ENCODE peak calls at places on chromosomes 13 and 19, in seven cellular contexts. O, H, B, N, J, X and L are unnamed samples.

GRCh38 chr19:6772028-6772865 is at the start of gene VAV1:
- DNase-seq in O (no peak), H (peak; percentile 81), B (peak; percentile 63), N (peak; percentile 91), J (no peak), X (peak; percentile 14), L (peak; percentile 93)

GRCh38 chr19:10899171-10899653 is 27.9 kb downstream of the CARM1 start:
- DNase-seq in O (no peak), H (no peak), B (no peak), N (no peak), J (no peak), X (no peak), L (no peak)

GRCh38 chr13:76326343-76326742 is 559.9 kb downstream of the KCTD12 start:
- DNase-seq in O (no peak), H (no peak), B (no peak), N (no peak), J (no peak), X (no peak), L (no peak)

GRCh38 chr13:21486322-21486721 is 27.2 kb upstream of the ZDHHC20 start:
- DNase-seq in O (no peak), H (no peak), B (no peak), N (no peak), J (no peak), X (no peak), L (no peak)

GRCh38 chr19:16673226-16673625 is 12.3 kb downstream of the TMEM38A start:
- DNase-seq in O (no peak), H (no peak), B (no peak), N (no peak), J (no peak), X (no peak), L (no peak)

GRCh38 chr19:54707932-54708331 is 16.3 kb upstream of the KIR3DL3 start:
- DNase-seq in O (no peak), H (no peak), B (no peak), N (no peak), J (no peak), X (no peak), L (peak; percentile 33)

GRCh38 chr13:46679369-46680180 is 117.4 kb downstream of the ESD start:
- DNase-seq in O (no peak), H (no peak), B (no peak), N (peak; percentile 45), J (peak; percentile 88), X (no peak), L (peak; percentile 61)

GRCh38 chr13:20360041-20360491 is 127.9 kb upstream of the GJB6 start:
- DNase-seq in O (no peak), H (no peak), B (no peak), N (no peak), J (no peak), X (no peak), L (no peak)

GRCh38 chr13:88068975-88069374 is 397.8 kb downstream of the SLITRK5 start:
- DNase-seq in O (no peak), H (no peak), B (no peak), N (peak; percentile 4), J (no peak), X (no peak), L (peak; percentile 2)

GRCh38 chr13:36431204-36432105 is 840 bp upstream of the CCNA1 start:
- DNase-seq in O (no peak), H (no peak), B (no peak), N (peak; percentile 28), J (no peak), X (no peak), L (peak; percentile 36)

GRCh38 chr13:25300861-25301346 is 521 bp upstream of the NUP58 start:
- DNase-seq in O (no peak), H (no peak), B (peak; percentile 15), N (no peak), J (no peak), X (peak; percentile 60), L (peak; percentile 41)

GRCh38 chr19:46691104-46691503 is 25.8 kb downstream of the PRKD2 start:
- DNase-seq in O (no peak), H (no peak), B (no peak), N (no peak), J (no peak), X (no peak), L (no peak)

GRCh38 chr19:55459950-55460657 is 1.3 kb downstream of the ISOC2 start:
- DNase-seq in O (no peak), H (no peak), B (no peak), N (no peak), J (peak; percentile 75), X (no peak), L (no peak)

GRCh38 chr13:21749410-21749809 is 78.5 kb downstream of the FGF9 start:
- DNase-seq in O (no peak), H (no peak), B (no peak), N (no peak), J (peak; percentile 55), X (no peak), L (no peak)

GRCh38 chr13:49098198-49098597 is 121.9 kb upstream of the MLNR start:
- DNase-seq in O (no peak), H (no peak), B (no peak), N (peak; percentile 25), J (peak; percentile 95), X (no peak), L (no peak)

GRCh38 chr13:46288570-46289259 is 77.0 kb downstream of the LRRC63 start:
- DNase-seq in O (peak; percentile 3), H (no peak), B (no peak), N (no peak), J (peak; percentile 49), X (no peak), L (no peak)

GRCh38 chr19:43519436-43520088 is 7.4 kb downstream of the ETHE1 start:
- DNase-seq in O (peak; percentile 31), H (peak; percentile 82), B (no peak), N (peak; percentile 89), J (peak; percentile 93), X (peak; percentile 17), L (peak; percentile 85)

GRCh38 chr13:73399347-73400216 is 340.8 kb downstream of the KLF5 start:
- DNase-seq in O (no peak), H (no peak), B (no peak), N (no peak), J (no peak), X (no peak), L (no peak)